ENCODE peak calls at places on chromosomes 11 and 22, in six cellular contexts. C is activated T-cell treated with anti-CD3 and anti-CD28 coated beads, Interleukin-2, amount 50 U/mL, for 24 hours; N is mucosa of gallbladder; H is germinal center; O is GM23248; A is ELR. Q is an unnamed sample.

GRCh38 chr22:38110008-38110862 is at the start of gene BAIAP2L2:
- DNase-seq in C (no peak), N (peak), H (no peak), O (no peak), A (no peak), Q (peak)

GRCh38 chr11:44708063-44708462 is 18.7 kb upstream of the TSPAN18 start:
- DNase-seq in C (no peak), N (no peak), H (no peak), O (no peak), A (no peak), Q (no peak)

GRCh38 chr11:66688561-66689534 is 11.2 kb upstream of the RBM4B start:
- DNase-seq in C (no peak), N (no peak), H (no peak), O (peak), A (no peak), Q (no peak)

GRCh38 chr11:66417000-66417399 is 3.8 kb upstream of the NPAS4 start:
- DNase-seq in C (no peak), N (no peak), H (no peak), O (no peak), A (no peak), Q (no peak)

GRCh38 chr22:23608583-23608982 is 23.5 kb downstream of the DRICH1 start:
- DNase-seq in C (no peak), N (no peak), H (no peak), O (peak), A (peak), Q (no peak)

GRCh38 chr11:96213500-96213899 is 129.5 kb downstream of the MAML2 start:
- DNase-seq in C (no peak), N (no peak), H (no peak), O (peak), A (peak), Q (no peak)

GRCh38 chr22:20448630-20449029 is 11.0 kb upstream of the SCARF2 start:
- DNase-seq in C (no peak), N (no peak), H (no peak), O (no peak), A (no peak), Q (no peak)

GRCh38 chr11:110093407-110094297 is 460 bp downstream of the ZC3H12C start:
- DNase-seq in C (peak), N (peak), H (peak), O (peak), A (peak), Q (no peak)

GRCh38 chr11:43923327-43924111 is 18.9 kb upstream of the C11orf96 start:
- DNase-seq in C (no peak), N (peak), H (no peak), O (peak), A (peak), Q (no peak)

GRCh38 chr11:86039094-86039493 is 29.8 kb downstream of the PICALM start:
- DNase-seq in C (no peak), N (no peak), H (no peak), O (no peak), A (no peak), Q (no peak)

GRCh38 chr11:61718613-61719302 is 33.7 kb upstream of the MYRF start:
- DNase-seq in C (no peak), N (peak), H (no peak), O (peak), A (peak), Q (no peak)

GRCh38 chr11:41659990-41660389 is 200.5 kb upstream of the LRRC4C start:
- DNase-seq in C (no peak), N (no peak), H (no peak), O (no peak), A (no peak), Q (no peak)

GRCh38 chr11:17642370-17642769 is 77.0 kb upstream of the MYOD1 start:
- DNase-seq in C (no peak), N (no peak), H (no peak), O (no peak), A (no peak), Q (no peak)

GRCh38 chr11:115623021-115623451 is 118.8 kb upstream of the CADM1 start:
- DNase-seq in C (no peak), N (peak), H (no peak), O (peak), A (peak), Q (peak)

GRCh38 chr11:65862191-65862735 is 2.0 kb downstream of the MUS81 start:
- DNase-seq in C (no peak), N (no peak), H (no peak), O (no peak), A (no peak), Q (no peak)

GRCh38 chr11:120293038-120293800 is 31.9 kb upstream of the TLCD5 start:
- DNase-seq in C (no peak), N (no peak), H (no peak), O (no peak), A (no peak), Q (no peak)

GRCh38 chr22:19892249-19892879 is 37.7 kb upstream of the GNB1L start:
- DNase-seq in C (peak), N (no peak), H (peak), O (no peak), A (peak), Q (no peak)

GRCh38 chr11:9461068-9461759 is 402 bp downstream of the ZNF143 start:
- DNase-seq in C (peak), N (peak), H (peak), O (peak), A (peak), Q (no peak)

GRCh38 chr11:30454108-30454507 is 131.2 kb downstream of the ARL14EP start:
- DNase-seq in C (no peak), N (no peak), H (no peak), O (no peak), A (no peak), Q (no peak)

GRCh38 chr22:46003271-46004091 is 26.5 kb upstream of the WNT7B start:
- DNase-seq in C (no peak), N (no peak), H (no peak), O (peak), A (peak), Q (no peak)

GRCh38 chr11:6413791-6414231 is 5.1 kb downstream of the APBB1 start:
- DNase-seq in C (peak), N (no peak), H (no peak), O (peak), A (no peak), Q (no peak)

GRCh38 chr22:29011868-29012428 is 49.7 kb downstream of the C22orf31 start:
- DNase-seq in C (no peak), N (peak), H (no peak), O (no peak), A (no peak), Q (no peak)

GRCh38 chr11:118274184-118274583 is 10.1 kb upstream of the MPZL2 start:
- DNase-seq in C (no peak), N (peak), H (no peak), O (no peak), A (no peak), Q (no peak)

GRCh38 chr11:128804481-128804880 is 62.6 kb downstream of the KCNJ1 start:
- DNase-seq in C (no peak), N (no peak), H (no peak), O (peak), A (peak), Q (no peak)

GRCh38 chr11:93290061-93290460 is 40.5 kb upstream of the DEUP1 start:
- DNase-seq in C (no peak), N (no peak), H (no peak), O (no peak), A (no peak), Q (no peak)

GRCh38 chr11:61639816-61640443 is 40.3 kb upstream of the DAGLA start:
- DNase-seq in C (no peak), N (no peak), H (no peak), O (peak), A (peak), Q (no peak)

GRCh38 chr22:41910599-41911291 is 4.1 kb downstream of the SHISA8 start:
- DNase-seq in C (peak), N (peak), H (peak), O (peak), A (peak), Q (no peak)

GRCh38 chr11:32586576-32587190 is 3.1 kb downstream of the EIF3M start:
- DNase-seq in C (no peak), N (no peak), H (no peak), O (peak), A (peak), Q (no peak)

GRCh38 chr11:99893803-99894202 is 793.3 kb upstream of the ARHGAP42 start:
- DNase-seq in C (no peak), N (no peak), H (no peak), O (no peak), A (no peak), Q (no peak)

GRCh38 chr11:69088676-69089146 is 40.0 kb downstream of the TPCN2 start:
- DNase-seq in C (peak), N (peak), H (peak), O (peak), A (peak), Q (no peak)

GRCh38 chr11:114315749-114316368 is 19.7 kb downstream of the NNMT start:
- DNase-seq in C (no peak), N (no peak), H (no peak), O (peak), A (no peak), Q (no peak)

GRCh38 chr11:36354221-36355003 is 58.3 kb downstream of the PRR5L start:
- DNase-seq in C (no peak), N (no peak), H (no peak), O (peak), A (peak), Q (no peak)

GRCh38 chr11:120197254-120197891 is 13.5 kb upstream of the OAF start:
- DNase-seq in C (no peak), N (no peak), H (no peak), O (peak), A (no peak), Q (no peak)

GRCh38 chr22:41557401-41558240 is 3.2 kb upstream of the CSDC2 start:
- DNase-seq in C (no peak), N (peak), H (no peak), O (peak), A (peak), Q (no peak)

GRCh38 chr11:1073261-1073724 is 1.4 kb upstream of the MUC2 start:
- DNase-seq in C (no peak), N (peak), H (no peak), O (peak), A (peak), Q (no peak)

GRCh38 chr11:130775306-130776043 is 140.8 kb downstream of the SNX19 start:
- DNase-seq in C (no peak), N (no peak), H (no peak), O (peak), A (peak), Q (no peak)

GRCh38 chr11:119886667-119887230 is 157.7 kb upstream of the NECTIN1 start:
- DNase-seq in C (no peak), N (no peak), H (no peak), O (no peak), A (no peak), Q (no peak)

GRCh38 chr11:131999955-132000354 is 629.5 kb downstream of the NTM start:
- DNase-seq in C (no peak), N (no peak), H (no peak), O (no peak), A (no peak), Q (no peak)